ENCODE peak calls at places on chromosomes 5 and 9, in nine cellular contexts. One of them, this sample, is unnamed. For H3K36me3, the result is how much of the 10 kb centered on the place peaks cover.

GRCh38 chr9:107039546-107039945 is 176.6 kb downstream of the ZNF462 start:
- DNase-seq in colonic mucosa: no peak
- DNase-seq in SJSA1: peak
- DNase-seq in uterus: no peak
- DNase-seq in upper lobe of right lung: no peak
- DNase-seq in H7: no peak
- DNase-seq in Peyer's patch: no peak
- DNase-seq in heart right ventricle: no peak
- DNase-seq in CD8-positive, alpha-beta T cell: no peak
- DNase-seq in this sample: no peak

GRCh38 chr5:119063579-119064379 is 7.1 kb upstream of the DMXL1 start:
- DNase-seq in CD8-positive, alpha-beta T cell: no peak
- DNase-seq in SJSA1: no peak
- DNase-seq in H7: no peak
- DNase-seq in upper lobe of right lung: no peak
- DNase-seq in uterus: no peak
- DNase-seq in colonic mucosa: peak
- DNase-seq in heart right ventricle: no peak
- DNase-seq in Peyer's patch: no peak
- DNase-seq in this sample: no peak

GRCh38 chr5:173240091-173241050 is 5.4 kb upstream of the NKX2-5 start:
- DNase-seq in Peyer's patch: no peak
- DNase-seq in SJSA1: no peak
- DNase-seq in H7: peak
- DNase-seq in CD8-positive, alpha-beta T cell: no peak
- DNase-seq in heart right ventricle: peak
- DNase-seq in upper lobe of right lung: no peak
- DNase-seq in uterus: no peak
- DNase-seq in colonic mucosa: no peak
- DNase-seq in this sample: no peak

GRCh38 chr5:141848771-141849370 is 29.3 kb downstream of the PCDH1 start:
- DNase-seq in H7: peak
- DNase-seq in Peyer's patch: peak
- DNase-seq in CD8-positive, alpha-beta T cell: peak
- DNase-seq in colonic mucosa: peak
- DNase-seq in uterus: peak
- DNase-seq in heart right ventricle: peak
- DNase-seq in SJSA1: peak
- DNase-seq in upper lobe of right lung: peak
- DNase-seq in this sample: peak

GRCh38 chr5:159549046-159549445 is 218.8 kb upstream of the IL12B start:
- DNase-seq in heart right ventricle: no peak
- DNase-seq in CD8-positive, alpha-beta T cell: no peak
- DNase-seq in uterus: no peak
- DNase-seq in colonic mucosa: no peak
- DNase-seq in upper lobe of right lung: no peak
- DNase-seq in Peyer's patch: no peak
- DNase-seq in H7: no peak
- DNase-seq in SJSA1: no peak
- DNase-seq in this sample: no peak

GRCh38 chr5:98349251-98349989 is 424.0 kb upstream of the RGMB start:
- DNase-seq in heart right ventricle: no peak
- DNase-seq in Peyer's patch: no peak
- DNase-seq in upper lobe of right lung: no peak
- DNase-seq in H7: peak
- DNase-seq in uterus: no peak
- DNase-seq in SJSA1: peak
- DNase-seq in CD8-positive, alpha-beta T cell: no peak
- DNase-seq in colonic mucosa: no peak
- DNase-seq in this sample: peak

GRCh38 chr5:159034083-159034824 is 65.5 kb downstream of the EBF1 start:
- DNase-seq in upper lobe of right lung: no peak
- DNase-seq in uterus: no peak
- DNase-seq in SJSA1: peak
- DNase-seq in heart right ventricle: peak
- DNase-seq in Peyer's patch: no peak
- DNase-seq in H7: no peak
- DNase-seq in CD8-positive, alpha-beta T cell: no peak
- DNase-seq in colonic mucosa: no peak
- DNase-seq in this sample: no peak

GRCh38 chr5:154824070-154824469 is 26.3 kb downstream of the FAXDC2 start:
- DNase-seq in colonic mucosa: no peak
- DNase-seq in heart right ventricle: no peak
- DNase-seq in uterus: no peak
- DNase-seq in H7: no peak
- DNase-seq in SJSA1: no peak
- DNase-seq in CD8-positive, alpha-beta T cell: no peak
- DNase-seq in Peyer's patch: no peak
- DNase-seq in upper lobe of right lung: no peak
- DNase-seq in this sample: no peak

GRCh38 chr5:38465045-38465444 is 91.4 kb downstream of the LIFR start:
- DNase-seq in SJSA1: no peak
- DNase-seq in H7: no peak
- DNase-seq in uterus: no peak
- DNase-seq in colonic mucosa: no peak
- DNase-seq in upper lobe of right lung: no peak
- DNase-seq in heart right ventricle: no peak
- DNase-seq in CD8-positive, alpha-beta T cell: no peak
- DNase-seq in Peyer's patch: no peak
- DNase-seq in this sample: no peak

GRCh38 chr5:139385061-139385889 is 2.2 kb upstream of the SLC23A1 start:
- DNase-seq in colonic mucosa: no peak
- DNase-seq in Peyer's patch: no peak
- DNase-seq in upper lobe of right lung: peak
- DNase-seq in CD8-positive, alpha-beta T cell: no peak
- DNase-seq in heart right ventricle: no peak
- DNase-seq in SJSA1: peak
- DNase-seq in H7: peak
- DNase-seq in uterus: no peak
- DNase-seq in this sample: no peak

GRCh38 chr5:56212127-56212879 is 20.8 kb downstream of the ANKRD55 start:
- DNase-seq in SJSA1: no peak
- DNase-seq in H7: no peak
- DNase-seq in uterus: no peak
- DNase-seq in Peyer's patch: no peak
- DNase-seq in CD8-positive, alpha-beta T cell: no peak
- DNase-seq in upper lobe of right lung: no peak
- DNase-seq in colonic mucosa: no peak
- DNase-seq in heart right ventricle: no peak
- DNase-seq in this sample: no peak

GRCh38 chr5:1966461-1966860 is 83.7 kb upstream of the IRX4 start:
- DNase-seq in uterus: no peak
- DNase-seq in CD8-positive, alpha-beta T cell: no peak
- DNase-seq in H7: peak
- DNase-seq in SJSA1: no peak
- DNase-seq in heart right ventricle: no peak
- DNase-seq in colonic mucosa: no peak
- DNase-seq in Peyer's patch: no peak
- DNase-seq in upper lobe of right lung: no peak
- DNase-seq in this sample: no peak

GRCh38 chr5:34517249-34517648 is 138.9 kb upstream of the RAI14 start:
- DNase-seq in uterus: no peak
- DNase-seq in heart right ventricle: no peak
- DNase-seq in colonic mucosa: no peak
- DNase-seq in SJSA1: peak
- DNase-seq in H7: no peak
- DNase-seq in upper lobe of right lung: no peak
- DNase-seq in Peyer's patch: no peak
- DNase-seq in CD8-positive, alpha-beta T cell: no peak
- DNase-seq in this sample: no peak

GRCh38 chr5:181160144-181160754 is 12.9 kb downstream of the OR2V2 start:
- DNase-seq in colonic mucosa: no peak
- DNase-seq in uterus: peak
- DNase-seq in heart right ventricle: peak
- DNase-seq in upper lobe of right lung: no peak
- DNase-seq in CD8-positive, alpha-beta T cell: peak
- DNase-seq in Peyer's patch: peak
- DNase-seq in H7: peak
- DNase-seq in SJSA1: peak
- DNase-seq in this sample: no peak

GRCh38 chr9:35079041-35079425 is 709 bp downstream of the FANCG start:
- DNase-seq in upper lobe of right lung: no peak
- DNase-seq in SJSA1: no peak
- DNase-seq in H7: peak
- DNase-seq in Peyer's patch: no peak
- DNase-seq in CD8-positive, alpha-beta T cell: no peak
- DNase-seq in heart right ventricle: no peak
- DNase-seq in uterus: no peak
- DNase-seq in colonic mucosa: no peak
- DNase-seq in this sample: no peak

GRCh38 chr5:35908266-35908665 is 30.2 kb downstream of the CAPSL start:
- DNase-seq in SJSA1: no peak
- DNase-seq in CD8-positive, alpha-beta T cell: no peak
- DNase-seq in uterus: no peak
- DNase-seq in H7: peak
- DNase-seq in Peyer's patch: no peak
- DNase-seq in heart right ventricle: no peak
- DNase-seq in upper lobe of right lung: no peak
- DNase-seq in colonic mucosa: no peak
- DNase-seq in this sample: no peak

DNA sequence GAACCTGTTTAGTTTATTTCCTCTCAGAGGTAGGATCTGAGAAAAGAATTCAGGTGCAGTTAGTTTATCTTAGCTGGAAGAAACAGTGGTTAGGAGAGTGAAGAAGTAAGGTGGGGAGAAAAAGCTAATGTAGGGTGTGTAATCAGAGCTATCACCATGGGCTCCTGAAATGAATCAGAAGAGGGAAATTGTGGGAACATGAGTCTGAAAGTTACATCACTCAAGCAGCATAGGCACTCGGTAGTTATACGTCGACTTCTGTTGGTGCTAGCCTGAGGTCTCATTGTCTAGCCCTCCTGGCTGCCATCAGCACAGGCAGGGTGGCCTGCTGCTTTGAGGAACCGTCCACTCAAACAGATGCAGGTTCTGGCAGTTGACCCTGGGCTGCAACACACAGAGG is 56.7 kb upstream of the NPR3 start:
- DNase-seq in uterus: no peak
- DNase-seq in colonic mucosa: no peak
- DNase-seq in CD8-positive, alpha-beta T cell: no peak
- DNase-seq in heart right ventricle: no peak
- DNase-seq in upper lobe of right lung: no peak
- DNase-seq in Peyer's patch: no peak
- DNase-seq in H7: no peak
- DNase-seq in SJSA1: no peak
- DNase-seq in this sample: no peak
- H3K36me3 ChIP-seq in uterus: under half
- H3K36me3 ChIP-seq in colonic mucosa: under half
- H3K36me3 ChIP-seq in CD8-positive, alpha-beta T cell: under half
- H3K36me3 ChIP-seq in heart right ventricle: under half
- H3K36me3 ChIP-seq in upper lobe of right lung: under half
- H3K36me3 ChIP-seq in Peyer's patch: under half
- H3K36me3 ChIP-seq in H7: under half
- H3K36me3 ChIP-seq in SJSA1: under half
- H3K36me3 ChIP-seq in this sample: under half

GRCh38 chr5:175060264-175060663 is 335.9 kb downstream of the MSX2 start:
- DNase-seq in H7: peak
- DNase-seq in CD8-positive, alpha-beta T cell: no peak
- DNase-seq in SJSA1: peak
- DNase-seq in upper lobe of right lung: no peak
- DNase-seq in uterus: no peak
- DNase-seq in colonic mucosa: no peak
- DNase-seq in Peyer's patch: no peak
- DNase-seq in heart right ventricle: no peak
- DNase-seq in this sample: no peak

GRCh38 chr5:175052351-175052750 is 328.0 kb downstream of the MSX2 start:
- DNase-seq in Peyer's patch: no peak
- DNase-seq in CD8-positive, alpha-beta T cell: no peak
- DNase-seq in uterus: no peak
- DNase-seq in upper lobe of right lung: no peak
- DNase-seq in colonic mucosa: no peak
- DNase-seq in heart right ventricle: no peak
- DNase-seq in SJSA1: no peak
- DNase-seq in H7: no peak
- DNase-seq in this sample: no peak

GRCh38 chr5:175059687-175060194 is 335.4 kb downstream of the MSX2 start:
- DNase-seq in colonic mucosa: peak
- DNase-seq in H7: peak
- DNase-seq in SJSA1: peak
- DNase-seq in CD8-positive, alpha-beta T cell: no peak
- DNase-seq in upper lobe of right lung: no peak
- DNase-seq in Peyer's patch: peak
- DNase-seq in uterus: peak
- DNase-seq in heart right ventricle: peak
- DNase-seq in this sample: no peak

GRCh38 chr5:175056831-175057230 is 332.4 kb downstream of the MSX2 start:
- DNase-seq in heart right ventricle: no peak
- DNase-seq in H7: no peak
- DNase-seq in uterus: no peak
- DNase-seq in upper lobe of right lung: no peak
- DNase-seq in colonic mucosa: no peak
- DNase-seq in SJSA1: no peak
- DNase-seq in CD8-positive, alpha-beta T cell: no peak
- DNase-seq in Peyer's patch: no peak
- DNase-seq in this sample: no peak
- H3K36me3 ChIP-seq in heart right ventricle: under half
- H3K36me3 ChIP-seq in H7: under half
- H3K36me3 ChIP-seq in uterus: under half
- H3K36me3 ChIP-seq in upper lobe of right lung: under half
- H3K36me3 ChIP-seq in colonic mucosa: under half
- H3K36me3 ChIP-seq in SJSA1: under half
- H3K36me3 ChIP-seq in CD8-positive, alpha-beta T cell: under half
- H3K36me3 ChIP-seq in Peyer's patch: under half
- H3K36me3 ChIP-seq in this sample: under half

DNA sequence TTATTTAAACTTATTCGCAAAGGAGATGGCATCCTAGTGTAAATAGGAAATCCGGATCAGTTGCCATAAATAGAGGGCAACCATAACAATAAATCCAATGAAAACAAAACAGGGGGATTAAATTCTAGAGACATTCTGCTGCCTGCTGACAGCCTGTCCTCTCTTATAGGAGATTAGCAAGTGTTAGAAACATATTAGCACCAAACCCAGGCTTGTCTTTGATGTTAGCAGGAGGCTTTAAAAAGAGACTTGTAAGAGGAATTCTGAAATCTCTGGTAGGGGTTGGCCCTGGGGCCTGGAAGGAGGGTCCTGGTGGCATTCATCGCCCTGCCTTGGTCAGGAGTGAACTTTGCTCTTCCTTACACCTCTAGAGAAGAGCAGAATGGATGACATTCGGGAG is 21.6 kb downstream of the NDST1 start:
- DNase-seq in heart right ventricle: no peak
- DNase-seq in CD8-positive, alpha-beta T cell: no peak
- DNase-seq in upper lobe of right lung: no peak
- DNase-seq in H7: no peak
- DNase-seq in SJSA1: no peak
- DNase-seq in Peyer's patch: no peak
- DNase-seq in colonic mucosa: no peak
- DNase-seq in uterus: no peak
- DNase-seq in this sample: no peak
- H3K36me3 ChIP-seq in heart right ventricle: under half
- H3K36me3 ChIP-seq in CD8-positive, alpha-beta T cell: under half
- H3K36me3 ChIP-seq in upper lobe of right lung: half or more
- H3K36me3 ChIP-seq in H7: under half
- H3K36me3 ChIP-seq in SJSA1: half or more
- H3K36me3 ChIP-seq in Peyer's patch: half or more
- H3K36me3 ChIP-seq in colonic mucosa: under half
- H3K36me3 ChIP-seq in uterus: under half
- H3K36me3 ChIP-seq in this sample: under half

DNA sequence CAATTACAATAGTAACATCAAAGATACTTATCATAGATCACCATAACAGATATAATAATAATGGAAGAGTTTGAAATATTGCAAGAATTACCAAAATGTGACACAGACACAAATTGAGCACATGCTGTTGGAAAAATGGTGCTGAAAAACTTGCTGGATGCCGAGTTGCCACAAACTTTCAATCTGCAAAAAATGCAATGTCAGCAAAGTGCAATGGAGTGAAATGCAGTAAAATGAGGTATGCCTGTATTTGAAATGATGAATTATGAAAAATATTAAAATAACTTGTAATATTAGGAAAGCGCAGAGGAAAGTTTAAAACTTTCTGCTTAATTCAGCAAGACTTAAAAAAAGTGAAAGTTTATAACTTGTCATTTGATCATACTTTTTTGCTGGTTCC is 12.0 kb upstream of the PCBD2 start:
- DNase-seq in uterus: no peak
- DNase-seq in CD8-positive, alpha-beta T cell: no peak
- DNase-seq in Peyer's patch: no peak
- DNase-seq in heart right ventricle: no peak
- DNase-seq in SJSA1: no peak
- DNase-seq in colonic mucosa: no peak
- DNase-seq in upper lobe of right lung: no peak
- DNase-seq in H7: no peak
- DNase-seq in this sample: no peak
- H3K36me3 ChIP-seq in uterus: under half
- H3K36me3 ChIP-seq in CD8-positive, alpha-beta T cell: under half
- H3K36me3 ChIP-seq in Peyer's patch: half or more
- H3K36me3 ChIP-seq in heart right ventricle: under half
- H3K36me3 ChIP-seq in SJSA1: under half
- H3K36me3 ChIP-seq in colonic mucosa: under half
- H3K36me3 ChIP-seq in upper lobe of right lung: half or more
- H3K36me3 ChIP-seq in H7: under half
- H3K36me3 ChIP-seq in this sample: under half

This sample was measured in Panc1.